ENCODE peak calls at places on chromosomes 12 and 14, in ten cellular contexts. H is GM23338, T is OCI-LY7, P is PC-3, U is HepG2, D is A549, I is HCT116, V is Karpas-422, Q is mesenchymal stem cell, Y is fibroblast of lung. W is an unnamed sample.

GRCh38 chr12:3106564-3106963 is 29.4 kb downstream of the TSPAN9 start:
- DNase-seq in H (no peak), T (no peak), Y (no peak), P (no peak), D (no peak), V (no peak), Q (no peak), I (no peak), U (no peak), W (no peak)

GRCh38 chr12:10364839-10365681 is 24.8 kb downstream of the KLRK1 start:
- DNase-seq in Q (peak; percentile 94), I (peak; percentile 71), V (peak; percentile 84), P (peak; percentile 79), U (peak; percentile 53), T (peak; percentile 91), D (peak; percentile 53), Y (peak; percentile 91), H (peak; percentile 94), W (peak; percentile 21)

GRCh38 chr12:122861586-122861970 is 26.3 kb downstream of the HIP1R start:
- DNase-seq in T (no peak), H (no peak), V (no peak), Y (no peak), Q (no peak), U (no peak), D (no peak), I (no peak), P (no peak), W (no peak)

GRCh38 chr14:21965042-21965441 is 291.4 kb upstream of the OR4E1 start:
- DNase-seq in Y (no peak), T (peak; percentile 4), V (no peak), I (no peak), D (no peak), P (no peak), H (no peak), Q (no peak), U (no peak), W (no peak)

GRCh38 chr12:125871811-125872594 is 806.8 kb downstream of the AACS start:
- DNase-seq in D (no peak), P (no peak), Q (no peak), H (no peak), I (no peak), V (no peak), Y (no peak), U (no peak), T (no peak), W (no peak)

GRCh38 chr12:6786416-6787094 is 2.8 kb upstream of the CD4 start:
- DNase-seq in V (no peak), P (no peak), U (no peak), I (no peak), Q (no peak), Y (no peak), H (no peak), D (no peak), T (no peak), W (no peak)

GRCh38 chr12:123057505-123058265 is 77.2 kb downstream of the ARL6IP4 start:
- DNase-seq in V (no peak), D (no peak), H (no peak), Q (no peak), Y (no peak), T (peak; percentile 66), P (no peak), I (no peak), U (no peak), W (no peak)

GRCh38 chr14:74571901-74572828 is 39.9 kb downstream of the LTBP2 start:
- DNase-seq in D (peak; percentile 91), U (peak; percentile 38), Y (peak; percentile 98), T (no peak), I (peak; percentile 78), P (peak; percentile 97), V (no peak), Q (peak; percentile 100), H (no peak), W (no peak)

GRCh38 chr14:105487449-105487985 is 831 bp downstream of the CRIP1 start:
- DNase-seq in H (no peak), U (no peak), V (peak; percentile 85), T (no peak), I (no peak), Y (no peak), D (no peak), Q (no peak), P (no peak), W (no peak)

GRCh38 chr14:105489607-105490317 is 1.3 kb upstream of the TEDC1 start:
- DNase-seq in H (peak; percentile 93), P (peak; percentile 83), D (peak; percentile 95), Y (peak; percentile 77), T (peak; percentile 88), U (peak; percentile 82), Q (peak; percentile 88), I (peak; percentile 85), V (peak; percentile 98), W (no peak)

GRCh38 chr14:105486974-105487448 is 325 bp downstream of the CRIP1 start:
- DNase-seq in P (no peak), T (no peak), I (no peak), V (peak; percentile 87), H (peak; percentile 62), U (no peak), Y (no peak), Q (no peak), D (peak; percentile 78), W (no peak)

GRCh38 chr14:105488781-105489606 is 2.1 kb upstream of the TEDC1 start:
- DNase-seq in I (no peak), V (no peak), P (no peak), D (peak; percentile 44), Q (no peak), U (no peak), T (no peak), H (no peak), Y (no peak), W (no peak)

DNA sequence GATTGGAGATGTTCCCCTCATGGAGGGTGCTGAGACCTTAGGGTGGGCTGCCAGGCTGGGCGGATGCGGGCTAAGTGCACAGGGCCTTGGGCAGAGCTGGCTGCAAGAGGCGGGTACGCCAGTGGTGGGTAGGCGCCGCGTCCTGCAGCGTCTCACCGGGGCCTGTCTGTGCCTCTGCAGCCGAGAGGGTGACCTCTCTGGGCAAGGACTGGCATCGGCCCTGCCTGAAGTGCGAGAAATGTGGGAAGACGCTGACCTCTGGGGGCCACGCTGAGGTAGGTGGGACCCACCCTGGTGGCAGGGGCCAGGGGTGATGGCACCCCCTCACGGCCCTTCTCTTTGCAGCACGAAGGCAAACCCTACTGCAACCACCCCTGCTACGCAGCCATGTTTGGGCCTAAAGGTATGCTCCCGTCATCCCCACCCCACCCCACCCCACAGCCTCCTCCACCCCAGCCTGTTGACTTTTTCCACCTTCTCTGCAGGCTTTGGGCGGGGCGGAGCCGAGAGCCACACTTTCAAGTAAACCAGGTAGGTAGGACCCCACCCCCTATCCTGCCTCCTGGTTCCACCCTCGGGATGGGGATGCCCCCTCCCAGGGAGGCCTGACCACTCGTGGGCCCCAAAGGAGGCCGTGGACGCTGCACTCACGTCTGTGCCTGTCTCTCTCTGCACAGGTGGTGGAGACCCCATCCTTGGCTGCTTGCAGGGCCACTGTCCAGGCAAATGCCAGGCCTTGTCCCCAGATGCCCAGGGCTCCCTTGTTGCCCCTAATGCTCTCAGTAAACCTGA is 1.5 kb downstream of the CRIP1 start:
- DNase-seq in V (no peak), I (no peak), H (no peak), T (no peak), Q (no peak), Y (no peak), D (peak; percentile 59), U (no peak), P (no peak), W (no peak)
- H3K4me2 ChIP-seq in V (peak overlapping the region; percentile 98), I (peak overlapping the region; percentile 99), H (peak overlapping the region; percentile 83), T (peak overlapping the region; percentile 87), Q (no peak overlapping the region), Y (no peak overlapping the region), D (peak overlapping the region; percentile 92), U (peak overlapping the region; percentile 98), P (peak overlapping the region; percentile 83), W (peak overlapping the region; percentile 73)

GRCh38 chr14:101780887-101781239 is 19.4 kb downstream of the PPP2R5C start:
- DNase-seq in Q (peak; percentile 6), H (peak; percentile 75), D (no peak), P (no peak), U (no peak), V (no peak), Y (no peak), I (no peak), T (no peak), W (no peak)
- H3K4me2 ChIP-seq in Q (peak overlapping the region; percentile 96), H (peak overlapping the region; percentile 99), D (no peak overlapping the region), P (no peak overlapping the region), U (peak overlapping the region; percentile 72), V (no peak overlapping the region), Y (no peak overlapping the region), I (no peak overlapping the region), T (peak overlapping the region; percentile 74), W (peak overlapping the region; percentile 81)

DNA sequence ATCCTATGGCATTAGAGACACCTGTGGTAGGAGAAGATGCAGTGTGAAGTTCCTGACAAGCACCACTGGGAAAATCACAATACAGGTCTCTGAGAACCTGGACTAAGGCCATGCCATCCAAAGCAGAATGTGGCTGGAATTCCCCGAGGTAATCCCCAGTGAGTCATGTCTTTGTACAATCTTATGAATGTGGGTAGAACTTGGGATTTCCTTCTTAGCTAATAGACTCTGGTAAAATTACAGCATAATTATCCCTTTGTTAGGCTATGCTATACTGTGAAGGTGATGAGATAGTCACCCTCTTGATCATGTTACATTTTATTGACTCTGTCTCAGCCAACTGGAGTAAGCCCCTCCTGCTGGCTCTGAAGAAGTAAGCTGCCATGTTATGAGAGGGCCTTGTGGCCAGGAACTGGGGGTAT is 224.3 kb upstream of the DCN start:
- DNase-seq in U (no peak), T (no peak), P (peak; percentile 90), I (peak; percentile 13), D (peak; percentile 69), Q (peak; percentile 34), H (no peak), Y (no peak), V (no peak), W (no peak)
- H3K4me2 ChIP-seq in U (no peak overlapping the region), T (no peak overlapping the region), P (no peak overlapping the region), I (no peak overlapping the region), D (peak overlapping the region; percentile 15), Q (no peak overlapping the region), H (no peak overlapping the region), Y (no peak overlapping the region), V (no peak overlapping the region), W (no peak overlapping the region)

GRCh38 chr12:1929241-1929984 is 11.0 kb upstream of the CACNA2D4 start:
- DNase-seq in H (no peak), U (no peak), T (peak; percentile 32), Y (no peak), D (no peak), P (no peak), V (peak; percentile 59), Q (no peak), I (no peak), W (no peak)

GRCh38 chr12:1931642-1932041 is 13.2 kb upstream of the CACNA2D4 start:
- DNase-seq in V (no peak), I (no peak), T (no peak), D (no peak), U (no peak), H (no peak), P (no peak), Y (no peak), Q (no peak), W (no peak)

GRCh38 chr12:1930816-1931597 is 12.6 kb upstream of the CACNA2D4 start:
- DNase-seq in D (no peak), H (no peak), T (no peak), I (no peak), Y (no peak), U (no peak), Q (no peak), P (no peak), V (no peak), W (no peak)

GRCh38 chr12:1928439-1929121 is 10.1 kb upstream of the CACNA2D4 start:
- DNase-seq in D (no peak), U (no peak), V (peak; percentile 11), Q (no peak), H (no peak), T (no peak), I (no peak), P (no peak), Y (no peak), W (no peak)

GRCh38 chr12:1929985-1930815 is 11.7 kb upstream of the CACNA2D4 start:
- DNase-seq in U (no peak), V (peak; percentile 46), P (no peak), D (no peak), H (no peak), T (no peak), Y (no peak), Q (no peak), I (no peak), W (no peak)
- H3K4me2 ChIP-seq in U (no peak overlapping the region), V (peak overlapping the region; percentile 43), P (no peak overlapping the region), D (no peak overlapping the region), H (no peak overlapping the region), T (peak overlapping the region; percentile 25), Y (no peak overlapping the region), Q (no peak overlapping the region), I (no peak overlapping the region), W (no peak overlapping the region)

W was measured in neuronal stem cell.